ENCODE peak calls at places on chromosomes 11 and 22, in nine cellular contexts. B is endothelial cell; G is brain microvascular endothelial cell; V is BJ; W is heart right ventricle; J is ovary; Y is HFFc6; K is IMR-90; I is CD8-positive, alpha-beta T cell. Q is an unnamed sample.

GRCh38 chr11:33594188-33594587 is 106.4 kb downstream of the C11orf91 start:
- DNase-seq in B (no peak), G (no peak), V (no peak), W (no peak), J (no peak), Y (no peak), K (no peak), I (no peak), Q (no peak)

GRCh38 chr22:36536717-36537116 is 7.8 kb upstream of the EIF3D start:
- DNase-seq in B (no peak), G (no peak), V (no peak), W (no peak), J (no peak), Y (no peak), K (no peak), I (no peak), Q (no peak)

GRCh38 chr22:28548411-28548810 is 131.2 kb downstream of the TTC28 start:
- DNase-seq in B (no peak), G (no peak), V (no peak), W (no peak), J (no peak), Y (no peak), K (no peak), I (no peak), Q (no peak)

GRCh38 chr11:117316197-117316961 is at the start of gene BACE1:
- DNase-seq in B (peak; percentile 72), G (peak; percentile 67), V (peak; percentile 52), W (peak; percentile 83), J (peak; percentile 86), Y (peak; percentile 79), K (peak; percentile 80), I (peak; percentile 18), Q (peak; percentile 56)

GRCh38 chr11:35873721-35874120 is 70.1 kb upstream of the LDLRAD3 start:
- DNase-seq in B (no peak), G (no peak), V (no peak), W (no peak), J (no peak), Y (no peak), K (no peak), I (no peak), Q (no peak)

GRCh38 chr22:42787357-42787736 is 66.7 kb upstream of the A4GALT start:
- DNase-seq in B (no peak), G (no peak), V (no peak), W (no peak), J (no peak), Y (no peak), K (no peak), I (no peak), Q (no peak)

GRCh38 chr11:27064086-27064485 is 23.5 kb downstream of the BBOX1 start:
- DNase-seq in B (no peak), G (no peak), V (no peak), W (no peak), J (no peak), Y (no peak), K (no peak), I (no peak), Q (no peak)

GRCh38 chr11:48138222-48138621 is 78.4 kb upstream of the OR4B1 start:
- DNase-seq in B (no peak), G (no peak), V (no peak), W (no peak), J (no peak), Y (no peak), K (no peak), I (no peak), Q (no peak)

GRCh38 chr11:109629734-109630133 is 207.7 kb downstream of the C11orf87 start:
- DNase-seq in B (no peak), G (no peak), V (no peak), W (no peak), J (no peak), Y (no peak), K (no peak), I (no peak), Q (no peak)

GRCh38 chr11:57762235-57762866 is 749 bp downstream of the CTNND1 start:
- DNase-seq in B (no peak), G (no peak), V (no peak), W (no peak), J (no peak), Y (no peak), K (no peak), I (no peak), Q (no peak)

GRCh38 chr11:10301656-10302293 is 3.1 kb upstream of the ADM start:
- DNase-seq in B (no peak), G (peak; percentile 18), V (peak; percentile 46), W (no peak), J (no peak), Y (peak; percentile 80), K (peak; percentile 94), I (no peak), Q (no peak)

GRCh38 chr11:30697032-30697431 is 110.9 kb upstream of the MPPED2 start:
- DNase-seq in B (no peak), G (no peak), V (no peak), W (no peak), J (no peak), Y (no peak), K (no peak), I (no peak), Q (no peak)

GRCh38 chr22:37421468-37421877 is 5.8 kb downstream of the ELFN2 start:
- DNase-seq in B (no peak), G (no peak), V (no peak), W (no peak), J (no peak), Y (no peak), K (no peak), I (no peak), Q (no peak)

GRCh38 chr22:37244114-37244921 is at the start of gene RAC2:
- DNase-seq in B (peak; percentile 43), G (peak; percentile 36), V (no peak), W (peak; percentile 71), J (no peak), Y (no peak), K (peak; percentile 57), I (peak; percentile 94), Q (no peak)

GRCh38 chr11:35623708-35624168 is 5.5 kb downstream of the FJX1 start:
- DNase-seq in B (no peak), G (peak; percentile 95), V (no peak), W (no peak), J (no peak), Y (peak; percentile 56), K (peak; percentile 94), I (no peak), Q (no peak)

DNA sequence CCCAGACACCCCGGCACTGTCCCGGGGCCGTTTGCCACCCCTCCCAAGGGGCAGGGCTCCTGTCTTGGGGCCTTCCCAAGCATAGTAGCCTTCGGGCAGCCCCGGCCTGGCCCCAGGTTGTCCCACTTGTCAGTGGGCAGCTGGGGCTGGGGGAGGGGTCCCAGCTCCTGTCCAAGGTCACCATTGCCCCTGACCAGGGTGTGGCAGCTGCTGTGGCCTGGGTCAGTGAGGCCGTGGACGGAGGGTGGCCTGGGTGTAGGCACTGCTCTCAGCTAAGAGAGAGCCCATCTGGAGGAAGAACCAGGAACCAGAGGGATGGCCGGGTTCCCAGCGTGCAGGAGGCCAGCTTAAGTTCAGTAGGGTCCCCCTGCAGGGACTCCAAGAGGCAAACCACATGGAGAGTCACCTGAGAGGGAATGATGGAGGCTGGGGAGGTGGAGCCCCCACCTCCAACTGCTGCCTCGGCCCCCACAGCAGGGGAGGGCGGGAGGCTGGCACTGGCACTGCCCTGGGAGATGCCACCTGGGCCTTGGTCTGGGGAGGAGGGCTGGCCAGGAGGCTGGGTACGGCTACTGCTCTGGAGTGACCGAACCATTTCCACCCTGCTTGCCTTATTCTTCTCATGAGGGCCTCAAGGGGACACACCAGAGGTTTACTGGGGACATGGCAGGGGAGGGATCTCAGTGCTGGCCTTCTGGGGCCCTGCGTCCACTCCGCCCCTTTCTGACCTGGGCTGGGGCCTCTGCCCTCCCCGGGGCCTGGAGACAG is 6.7 kb upstream of the CCDC188 start:
- DNase-seq in B (no peak), G (no peak), V (no peak), W (no peak), J (no peak), Y (no peak), K (no peak), I (no peak), Q (no peak)
- TF ChIP-seq CTCF in B (no peak), G (no peak), V (no peak), W (no peak), J (no peak), Y (peak; percentile 2), K (no peak), I (no peak), Q (no peak)

GRCh38 chr11:64764753-64765152 is 5.0 kb upstream of the PYGM start:
- DNase-seq in B (no peak), G (no peak), V (no peak), W (no peak), J (peak; percentile 16), Y (no peak), K (no peak), I (no peak), Q (no peak)

GRCh38 chr11:64763804-64764611 is 4.2 kb upstream of the PYGM start:
- DNase-seq in B (no peak), G (no peak), V (no peak), W (no peak), J (peak; percentile 20), Y (no peak), K (no peak), I (peak; percentile 81), Q (no peak)

GRCh38 chr11:64766881-64767280 is 7.1 kb upstream of the PYGM start:
- DNase-seq in B (no peak), G (no peak), V (no peak), W (no peak), J (no peak), Y (no peak), K (no peak), I (no peak), Q (no peak)

GRCh38 chr11:64765841-64766682 is 6.3 kb upstream of the PYGM start:
- DNase-seq in B (no peak), G (no peak), V (no peak), W (no peak), J (no peak), Y (no peak), K (no peak), I (no peak), Q (no peak)

GRCh38 chr11:64765291-64765803 is 5.6 kb upstream of the PYGM start:
- DNase-seq in B (no peak), G (no peak), V (no peak), W (no peak), J (no peak), Y (no peak), K (no peak), I (no peak), Q (no peak)
- TF ChIP-seq CTCF in B (peak; percentile 21), G (peak; percentile 46), V (peak; percentile 19), W (no peak), J (no peak), Y (peak; percentile 37), K (no peak), I (no peak), Q (peak; percentile 27)

GRCh38 chr22:48520888-48521600 is 1306.6 kb downstream of the BRD1 start:
- DNase-seq in B (no peak), G (no peak), V (no peak), W (no peak), J (no peak), Y (no peak), K (no peak), I (no peak), Q (no peak)
- TF ChIP-seq CTCF in B (no peak), G (peak; percentile 20), V (no peak), W (no peak), J (no peak), Y (no peak), K (no peak), I (no peak), Q (no peak)

DNA sequence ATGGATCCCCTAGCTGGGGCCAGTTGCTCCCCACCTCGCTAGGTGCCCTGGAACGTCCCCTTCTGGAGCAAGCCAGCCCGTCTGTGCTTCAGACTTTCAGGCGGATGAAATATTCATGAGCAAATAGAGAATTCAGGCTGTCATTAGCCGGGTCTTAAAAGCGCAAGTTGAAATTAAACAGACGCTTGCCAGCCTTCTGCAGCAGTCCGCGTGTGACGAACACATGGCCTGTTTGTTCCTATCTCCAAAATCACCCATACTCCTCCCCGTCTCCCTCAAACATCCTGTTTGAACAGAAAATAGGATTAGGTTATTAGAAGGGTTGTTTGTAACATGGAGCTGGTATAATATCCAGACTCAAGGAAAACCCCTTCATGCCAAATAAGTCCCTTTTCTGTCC is 38.7 kb downstream of the MYO18B start:
- DNase-seq in B (no peak), G (no peak), V (no peak), W (no peak), J (no peak), Y (no peak), K (no peak), I (no peak), Q (no peak)
- TF ChIP-seq CTCF in B (no peak), G (no peak), V (no peak), W (no peak), J (no peak), Y (no peak), K (no peak), I (no peak), Q (no peak)

Q was measured in progenitor cell of endocrine pancreas.